ENCODE peak calls at places on chromosomes 2 and 18, in nine cellular contexts. B is fibroblast of lung, D is GM23338, R is iPS DF 6.9, F is stomach, W is H7, T is thoracic aorta, J is PC-3, V is endothelial cell of umbilical vein. L is an unnamed sample.

GRCh38 chr2:71813315-71813714 is 334.3 kb downstream of the CYP26B1 start:
- DNase-seq in J (no peak), R (no peak), D (no peak), B (no peak), F (no peak), T (no peak), W (no peak), V (no peak), L (no peak)

GRCh38 chr2:229901819-229902218 is 20.0 kb downstream of the TRIP12 start:
- DNase-seq in T (no peak), R (no peak), J (peak; percentile 84), V (peak; percentile 43), B (peak; percentile 72), W (peak; percentile 22), D (peak; percentile 25), F (no peak), L (no peak)

GRCh38 chr2:79272616-79273015 is 113.1 kb upstream of the REG3A start:
- DNase-seq in R (no peak), T (no peak), B (no peak), F (no peak), V (no peak), W (no peak), D (no peak), J (no peak), L (no peak)

GRCh38 chr2:206989306-206989705 is 50.0 kb downstream of the CPO start:
- DNase-seq in F (peak; percentile 44), B (no peak), J (peak; percentile 71), R (no peak), W (peak; percentile 57), T (no peak), V (peak; percentile 19), D (peak; percentile 72), L (peak; percentile 70)

GRCh38 chr2:236748385-236748784 is 178.8 kb downstream of the ACKR3 start:
- DNase-seq in V (peak; percentile 41), R (no peak), F (no peak), B (peak; percentile 25), T (no peak), J (no peak), W (no peak), D (no peak), L (no peak)

GRCh38 chr2:39968037-39968436 is 189.0 kb upstream of the THUMPD2 start:
- DNase-seq in D (no peak), J (no peak), V (no peak), R (no peak), W (no peak), F (no peak), T (no peak), B (no peak), L (no peak)

GRCh38 chr18:23629444-23629946 is 33.2 kb downstream of the ANKRD29 start:
- DNase-seq in W (no peak), D (no peak), R (no peak), T (no peak), B (no peak), J (peak; percentile 37), F (peak; percentile 62), V (no peak), L (peak; percentile 76)

GRCh38 chr2:172735646-172736418 is at the start of gene RAPGEF4:
- DNase-seq in J (no peak), B (no peak), V (no peak), R (no peak), W (peak; percentile 89), D (peak; percentile 64), F (no peak), T (no peak), L (no peak)

GRCh38 chr18:22998336-22998735 is 65.2 kb downstream of the RBBP8 start:
- DNase-seq in V (no peak), R (no peak), W (no peak), F (no peak), B (no peak), J (no peak), T (no peak), D (no peak), L (no peak)

GRCh38 chr2:237296756-237297155 is 117.2 kb downstream of the COL6A3 start:
- DNase-seq in J (no peak), W (no peak), R (no peak), B (no peak), F (no peak), T (no peak), V (no peak), D (no peak), L (no peak)

GRCh38 chr2:160205511-160205910 is 5.4 kb upstream of the ITGB6 start:
- DNase-seq in V (peak; percentile 97), W (no peak), J (peak; percentile 99), B (peak; percentile 75), F (peak; percentile 85), T (peak; percentile 60), D (no peak), R (no peak), L (peak; percentile 69)

GRCh38 chr2:102018823-102019445 is 27.2 kb downstream of the IL1R2 start:
- DNase-seq in B (peak; percentile 72), J (no peak), D (no peak), R (no peak), V (no peak), T (no peak), W (no peak), F (no peak), L (no peak)

GRCh38 chr18:8188196-8188595 is 421.0 kb upstream of the RAB12 start:
- DNase-seq in D (no peak), J (no peak), R (no peak), W (no peak), B (peak; percentile 43), T (no peak), F (no peak), V (no peak), L (no peak)

GRCh38 chr18:39453882-39454281 is 1888.3 kb upstream of the CELF4 start:
- DNase-seq in F (no peak), R (no peak), W (no peak), B (peak; percentile 88), D (no peak), V (peak; percentile 99), J (no peak), T (no peak), L (no peak)

GRCh38 chr2:241379481-241380480 is 23.7 kb downstream of the FARP2 start:
- DNase-seq in V (no peak), B (peak; percentile 42), W (no peak), D (no peak), R (no peak), T (no peak), F (no peak), J (no peak), L (no peak)

DNA sequence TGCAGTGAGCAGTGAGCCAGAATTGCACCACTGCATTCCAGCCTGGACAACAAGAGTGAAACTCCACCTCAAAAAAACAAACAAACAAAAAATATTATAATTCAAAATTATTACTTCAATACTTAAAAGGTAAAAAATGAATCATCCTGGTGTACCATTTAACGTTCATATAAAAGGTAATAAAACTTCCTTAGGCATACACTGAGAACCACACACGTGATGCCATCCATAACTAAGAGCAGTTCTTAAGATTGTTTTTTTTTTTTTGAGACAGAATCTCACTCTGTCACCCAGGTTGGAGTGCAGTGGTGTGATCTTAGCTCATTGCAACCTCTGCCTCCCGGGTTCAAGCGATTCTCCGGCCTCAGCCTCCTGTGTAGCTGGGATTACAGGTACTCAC is 29.4 kb downstream of the YWHAQ start:
- DNase-seq in J (no peak), T (no peak), D (no peak), R (no peak), V (no peak), B (no peak), W (no peak), F (no peak), L (no peak)
- H3K36me3 ChIP-seq in J (peaks cover 42% of the 10 kb centered on the region), T (no peaks in the 10 kb centered on the region), D (peaks cover 12% of the 10 kb centered on the region), R (no peaks in the 10 kb centered on the region), V (peaks cover 5% of the 10 kb centered on the region), B (peaks cover 3% of the 10 kb centered on the region), W (peaks cover 2% of the 10 kb centered on the region), F (peaks cover 7% of the 10 kb centered on the region), L (peaks cover 21% of the 10 kb centered on the region)

DNA sequence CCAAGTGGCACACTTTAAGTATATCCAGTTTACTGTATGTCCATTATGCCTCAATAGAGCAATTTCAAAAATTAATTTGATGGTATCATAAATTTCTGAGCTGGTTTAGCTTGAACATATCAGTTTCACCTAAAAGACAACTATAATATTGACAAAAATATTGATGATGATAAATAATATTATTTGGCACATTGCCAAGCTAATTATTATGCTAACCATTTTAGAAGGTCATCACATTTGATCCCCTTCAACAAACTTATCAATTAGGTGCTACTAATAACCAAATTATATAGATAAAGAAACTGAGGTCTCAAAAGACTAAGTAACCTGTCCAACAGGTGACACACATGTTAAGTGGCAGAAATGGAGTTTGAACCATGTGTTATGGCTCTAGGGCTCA is 26.9 kb upstream of the UBE2E3 start:
- DNase-seq in W (no peak), J (no peak), F (no peak), B (no peak), V (no peak), R (no peak), T (no peak), D (no peak), L (no peak)
- H3K36me3 ChIP-seq in W (no peaks in the 10 kb centered on the region), J (no peaks in the 10 kb centered on the region), F (no peaks in the 10 kb centered on the region), B (no peaks in the 10 kb centered on the region), V (no peaks in the 10 kb centered on the region), R (no peaks in the 10 kb centered on the region), T (no peaks in the 10 kb centered on the region), D (no peaks in the 10 kb centered on the region), L (no peaks in the 10 kb centered on the region)

GRCh38 chr2:24269270-24269669 is 91.1 kb downstream of the ITSN2 start:
- DNase-seq in F (no peak), J (peak; percentile 86), B (no peak), D (no peak), T (no peak), R (no peak), W (no peak), V (peak; percentile 70), L (no peak)
- H3K36me3 ChIP-seq in F (peaks cover 13% of the 10 kb centered on the region), J (peaks cover 13% of the 10 kb centered on the region), B (peaks cover 1% of the 10 kb centered on the region), D (no peaks in the 10 kb centered on the region), T (peaks cover 15% of the 10 kb centered on the region), R (no peaks in the 10 kb centered on the region), W (no peaks in the 10 kb centered on the region), V (peaks cover 3% of the 10 kb centered on the region), L (peaks cover 83% of the 10 kb centered on the region)

GRCh38 chr2:233499928-233500327 is 66.7 kb downstream of the USP40 start:
- DNase-seq in R (no peak), T (no peak), F (no peak), D (no peak), V (no peak), J (no peak), W (no peak), B (no peak), L (no peak)

GRCh38 chr2:233501198-233502076 is 65.1 kb downstream of the USP40 start:
- DNase-seq in W (no peak), B (peak; percentile 26), R (no peak), D (no peak), J (peak; percentile 73), V (no peak), T (no peak), F (no peak), L (no peak)

GRCh38 chr2:233498126-233498525 is 68.5 kb downstream of the USP40 start:
- DNase-seq in R (no peak), D (no peak), V (no peak), B (no peak), F (no peak), W (no peak), T (no peak), J (no peak), L (no peak)

GRCh38 chr2:233495503-233496496 is 70.8 kb downstream of the USP40 start:
- DNase-seq in F (no peak), J (no peak), W (no peak), B (no peak), D (no peak), R (no peak), V (no peak), T (no peak), L (no peak)

DNA sequence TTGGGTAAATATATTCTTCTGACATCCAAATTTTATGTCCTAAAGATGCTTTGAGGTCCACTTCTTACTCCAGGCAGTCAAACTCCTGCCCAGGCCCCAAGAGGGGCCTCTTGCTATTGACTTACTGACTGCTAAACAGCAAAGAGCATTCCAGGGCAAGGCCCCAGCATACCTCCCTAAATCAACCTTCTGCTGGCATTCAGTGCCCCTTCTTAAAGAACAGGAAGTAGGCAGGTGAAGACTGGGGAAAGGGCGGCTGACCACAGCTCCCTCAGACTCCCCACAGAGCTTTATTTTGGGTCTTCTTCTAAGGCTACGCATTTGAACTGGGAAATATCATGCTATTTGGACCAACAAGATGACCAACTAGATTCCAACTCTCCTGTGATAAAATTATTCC is 68.9 kb downstream of the USP40 start:
- DNase-seq in R (no peak), T (no peak), J (no peak), V (no peak), B (no peak), F (no peak), W (no peak), D (no peak), L (no peak)
- H3K36me3 ChIP-seq in R (no peaks in the 10 kb centered on the region), T (peaks cover 6% of the 10 kb centered on the region), J (peaks cover 23% of the 10 kb centered on the region), V (peaks cover 2% of the 10 kb centered on the region), B (no peaks in the 10 kb centered on the region), F (peaks cover 13% of the 10 kb centered on the region), W (no peaks in the 10 kb centered on the region), D (no peaks in the 10 kb centered on the region), L (peaks cover 39% of the 10 kb centered on the region)